ENCODE peak calls at places on chromosomes 16 and 17, in four cellular contexts. Y, M, Q and L are unnamed samples.

GRCh38 chr17:15368605-15369004 is 27.2 kb upstream of the TEKT3 start:
- DNase-seq in Y (no peak), M (no peak), Q (no peak), L (no peak)

GRCh38 chr17:50064253-50064991 is 8.5 kb downstream of the ITGA3 start:
- DNase-seq in Y (peak; percentile 99), M (no peak), Q (no peak), L (peak; percentile 86)

GRCh38 chr17:13576661-13577526 is 24.8 kb downstream of the HS3ST3A1 start:
- DNase-seq in Y (no peak), M (no peak), Q (no peak), L (peak; percentile 27)

GRCh38 chr16:12679660-12680272 is 123.9 kb downstream of the CPPED1 start:
- DNase-seq in Y (peak; percentile 19), M (no peak), Q (no peak), L (peak; percentile 5)

GRCh38 chr17:47987240-47987835 is 16.4 kb downstream of the CDK5RAP3 start:
- DNase-seq in Y (no peak), M (no peak), Q (no peak), L (no peak)

GRCh38 chr16:16021646-16021987 is 72.2 kb downstream of the ABCC1 start:
- DNase-seq in Y (no peak), M (no peak), Q (no peak), L (no peak)

GRCh38 chr17:36727577-36727976 is 126.2 kb downstream of the MRM1 start:
- DNase-seq in Y (no peak), M (no peak), Q (no peak), L (no peak)

GRCh38 chr17:50842506-50843149 is 7.2 kb downstream of the WFIKKN2 start:
- DNase-seq in Y (no peak), M (no peak), Q (peak; percentile 72), L (no peak)

GRCh38 chr17:82702161-82702932 is 3.8 kb upstream of the RAB40B start:
- DNase-seq in Y (no peak), M (no peak), Q (no peak), L (no peak)

GRCh38 chr16:763386-763785 is 2.9 kb downstream of the MSLN start:
- DNase-seq in Y (no peak), M (no peak), Q (no peak), L (no peak)

GRCh38 chr17:61208301-61209098 is 191.1 kb upstream of the TBX2 start:
- DNase-seq in Y (no peak), M (no peak), Q (no peak), L (peak; percentile 40)

GRCh38 chr17:55816532-55817272 is 65.9 kb downstream of the PCTP start:
- DNase-seq in Y (no peak), M (no peak), Q (no peak), L (no peak)

GRCh38 chr17:8436169-8436932 is 667 bp downstream of the NDEL1 start:
- DNase-seq in Y (peak; percentile 46), M (peak; percentile 49), Q (no peak), L (peak; percentile 54)

GRCh38 chr16:23934610-23935009 is 98.8 kb downstream of the PRKCB start:
- DNase-seq in Y (no peak), M (no peak), Q (no peak), L (no peak)

GRCh38 chr17:64150237-64151015 is 20.5 kb upstream of the ERN1 start:
- DNase-seq in Y (no peak), M (no peak), Q (no peak), L (no peak)

GRCh38 chr17:63285566-63285965 is 160.5 kb downstream of the CYB561 start:
- DNase-seq in Y (peak; percentile 77), M (no peak), Q (no peak), L (no peak)

GRCh38 chr17:41527076-41528023 is 758 bp downstream of the KRT19 start:
- DNase-seq in Y (no peak), M (no peak), Q (no peak), L (no peak)

GRCh38 chr16:2472488-2472864 is 1.4 kb downstream of the NTN3 start:
- DNase-seq in Y (no peak), M (no peak), Q (no peak), L (no peak)

GRCh38 chr16:85557976-85558589 is 55.0 kb upstream of the GSE1 start:
- DNase-seq in Y (no peak), M (no peak), Q (no peak), L (no peak)

GRCh38 chr16:85465328-85466307 is 147.5 kb upstream of the GSE1 start:
- DNase-seq in Y (no peak), M (no peak), Q (no peak), L (peak; percentile 78)

GRCh38 chr16:46757339-46758050 is 9.4 kb upstream of the MYLK3 start:
- DNase-seq in Y (peak; percentile 12), M (no peak), Q (no peak), L (no peak)

GRCh38 chr17:17001874-17002520 is 30.1 kb upstream of the TNFRSF13B start:
- DNase-seq in Y (peak; percentile 68), M (peak; percentile 55), Q (no peak), L (peak; percentile 62)

GRCh38 chr16:19123535-19124178 is 9.9 kb downstream of the ITPRIPL2 start:
- DNase-seq in Y (no peak), M (no peak), Q (no peak), L (no peak)

GRCh38 chr17:17876959-17877547 is 40.3 kb upstream of the SREBF1 start:
- DNase-seq in Y (no peak), M (no peak), Q (no peak), L (peak; percentile 79)

GRCh38 chr16:19598805-19599204 is 43.3 kb downstream of the VPS35L start:
- DNase-seq in Y (no peak), M (no peak), Q (no peak), L (no peak)

GRCh38 chr17:39082482-39082881 is 69.0 kb downstream of the PLXDC1 start:
- DNase-seq in Y (no peak), M (no peak), Q (no peak), L (peak; percentile 94)

GRCh38 chr17:80005360-80006338 is 30.0 kb downstream of the TBC1D16 start:
- DNase-seq in Y (peak; percentile 30), M (no peak), Q (no peak), L (peak; percentile 46)

GRCh38 chr17:75720656-75721462 is at the start of gene ITGB4:
- DNase-seq in Y (no peak), M (peak; percentile 4), Q (no peak), L (no peak)

GRCh38 chr16:81551141-81551808 is 106.7 kb downstream of the CMIP start:
- DNase-seq in Y (peak; percentile 71), M (no peak), Q (no peak), L (peak; percentile 30)

GRCh38 chr17:4739122-4740024 is at the start of the genes CXCL16 and ZMYND15:
- DNase-seq in Y (no peak), M (no peak), Q (no peak), L (peak; percentile 33)

GRCh38 chr17:77096570-77097214 is 44.1 kb upstream of the SEC14L1 start:
- DNase-seq in Y (peak; percentile 27), M (no peak), Q (no peak), L (peak; percentile 91)

GRCh38 chr17:13127921-13128582 is 110.2 kb upstream of the ELAC2 start:
- DNase-seq in Y (no peak), M (no peak), Q (no peak), L (no peak)

GRCh38 chr17:29195465-29196081 is 15.4 kb upstream of the MYO18A start:
- DNase-seq in Y (no peak), M (no peak), Q (no peak), L (no peak)